ENCODE peak calls at places on chromosomes 4 and X, in five cellular contexts. One of them, this sample, is unnamed.

GRCh38 chrX:79413009-79413408 is 45.9 kb upstream of the ITM2A start:
- DNase-seq in GM12892: no peak
- DNase-seq in activated CD4-positive, alpha-beta T cell treated with anti-CD3 and anti-CD28 coated beads, Interleukin-2, amount 10 ng/mL, durations not matched to agents 7 days and 5 days: peak
- DNase-seq in NAMALWA: peak
- DNase-seq in NCI-H146: no peak
- DNase-seq in this sample: no peak

GRCh38 chr4:5882947-5883346 is 9.9 kb downstream of the CRMP1 start:
- DNase-seq in NCI-H146: no peak
- DNase-seq in GM12892: no peak
- DNase-seq in NAMALWA: no peak
- DNase-seq in activated CD4-positive, alpha-beta T cell treated with anti-CD3 and anti-CD28 coated beads, Interleukin-2, amount 10 ng/mL, durations not matched to agents 7 days and 5 days: no peak
- DNase-seq in this sample: no peak

GRCh38 chr4:3320361-3321023 is 27.7 kb downstream of the RGS12 start:
- DNase-seq in NAMALWA: no peak
- DNase-seq in GM12892: no peak
- DNase-seq in activated CD4-positive, alpha-beta T cell treated with anti-CD3 and anti-CD28 coated beads, Interleukin-2, amount 10 ng/mL, durations not matched to agents 7 days and 5 days: no peak
- DNase-seq in NCI-H146: no peak
- DNase-seq in this sample: no peak

GRCh38 chr4:55008166-55009056 is 117.0 kb downstream of the KDR start:
- DNase-seq in activated CD4-positive, alpha-beta T cell treated with anti-CD3 and anti-CD28 coated beads, Interleukin-2, amount 10 ng/mL, durations not matched to agents 7 days and 5 days: no peak
- DNase-seq in GM12892: peak
- DNase-seq in NCI-H146: no peak
- DNase-seq in NAMALWA: peak
- DNase-seq in this sample: no peak

GRCh38 chr4:148391056-148391455 is 51.2 kb downstream of the NR3C2 start:
- DNase-seq in activated CD4-positive, alpha-beta T cell treated with anti-CD3 and anti-CD28 coated beads, Interleukin-2, amount 10 ng/mL, durations not matched to agents 7 days and 5 days: no peak
- DNase-seq in NAMALWA: no peak
- DNase-seq in NCI-H146: no peak
- DNase-seq in GM12892: no peak
- DNase-seq in this sample: no peak

GRCh38 chr4:24778427-24779225 is 16.7 kb upstream of the SOD3 start:
- DNase-seq in GM12892: no peak
- DNase-seq in NCI-H146: no peak
- DNase-seq in NAMALWA: no peak
- DNase-seq in activated CD4-positive, alpha-beta T cell treated with anti-CD3 and anti-CD28 coated beads, Interleukin-2, amount 10 ng/mL, durations not matched to agents 7 days and 5 days: no peak
- DNase-seq in this sample: no peak

GRCh38 chrX:103779156-103779555 is 2.5 kb downstream of the PLP1 start:
- DNase-seq in activated CD4-positive, alpha-beta T cell treated with anti-CD3 and anti-CD28 coated beads, Interleukin-2, amount 10 ng/mL, durations not matched to agents 7 days and 5 days: no peak
- DNase-seq in GM12892: no peak
- DNase-seq in NAMALWA: no peak
- DNase-seq in NCI-H146: peak
- DNase-seq in this sample: no peak

GRCh38 chr4:156933633-156934258 is 37.9 kb downstream of the PDGFC start:
- DNase-seq in activated CD4-positive, alpha-beta T cell treated with anti-CD3 and anti-CD28 coated beads, Interleukin-2, amount 10 ng/mL, durations not matched to agents 7 days and 5 days: no peak
- DNase-seq in NCI-H146: no peak
- DNase-seq in GM12892: no peak
- DNase-seq in NAMALWA: no peak
- DNase-seq in this sample: no peak

GRCh38 chr4:37693450-37694190 is 7.4 kb upstream of the RELL1 start:
- DNase-seq in NCI-H146: no peak
- DNase-seq in NAMALWA: no peak
- DNase-seq in GM12892: no peak
- DNase-seq in activated CD4-positive, alpha-beta T cell treated with anti-CD3 and anti-CD28 coated beads, Interleukin-2, amount 10 ng/mL, durations not matched to agents 7 days and 5 days: no peak
- DNase-seq in this sample: no peak

GRCh38 chr4:122117743-122118142 is 34.4 kb upstream of the BLTP1 start:
- DNase-seq in NCI-H146: no peak
- DNase-seq in GM12892: no peak
- DNase-seq in activated CD4-positive, alpha-beta T cell treated with anti-CD3 and anti-CD28 coated beads, Interleukin-2, amount 10 ng/mL, durations not matched to agents 7 days and 5 days: peak
- DNase-seq in NAMALWA: no peak
- DNase-seq in this sample: no peak

GRCh38 chr4:82561745-82562552 is at the start of gene TMEM150C:
- DNase-seq in NCI-H146: peak
- DNase-seq in GM12892: peak
- DNase-seq in activated CD4-positive, alpha-beta T cell treated with anti-CD3 and anti-CD28 coated beads, Interleukin-2, amount 10 ng/mL, durations not matched to agents 7 days and 5 days: no peak
- DNase-seq in NAMALWA: no peak
- DNase-seq in this sample: no peak

GRCh38 chr4:94127707-94128328 is 79.8 kb upstream of the SMARCAD1 start:
- DNase-seq in NCI-H146: no peak
- DNase-seq in NAMALWA: peak
- DNase-seq in activated CD4-positive, alpha-beta T cell treated with anti-CD3 and anti-CD28 coated beads, Interleukin-2, amount 10 ng/mL, durations not matched to agents 7 days and 5 days: no peak
- DNase-seq in GM12892: no peak
- DNase-seq in this sample: no peak

GRCh38 chr4:175873707-175874106 is 61.6 kb upstream of the GPM6A start:
- DNase-seq in NCI-H146: no peak
- DNase-seq in NAMALWA: no peak
- DNase-seq in GM12892: no peak
- DNase-seq in activated CD4-positive, alpha-beta T cell treated with anti-CD3 and anti-CD28 coated beads, Interleukin-2, amount 10 ng/mL, durations not matched to agents 7 days and 5 days: no peak
- DNase-seq in this sample: no peak

GRCh38 chr4:4502694-4503311 is 39.0 kb downstream of the STX18 start:
- DNase-seq in GM12892: no peak
- DNase-seq in activated CD4-positive, alpha-beta T cell treated with anti-CD3 and anti-CD28 coated beads, Interleukin-2, amount 10 ng/mL, durations not matched to agents 7 days and 5 days: peak
- DNase-seq in NAMALWA: peak
- DNase-seq in NCI-H146: no peak
- DNase-seq in this sample: peak

GRCh38 chr4:138327334-138327733 is 85.2 kb upstream of the SLC7A11 start:
- DNase-seq in activated CD4-positive, alpha-beta T cell treated with anti-CD3 and anti-CD28 coated beads, Interleukin-2, amount 10 ng/mL, durations not matched to agents 7 days and 5 days: no peak
- DNase-seq in GM12892: no peak
- DNase-seq in NAMALWA: no peak
- DNase-seq in NCI-H146: no peak
- DNase-seq in this sample: no peak

GRCh38 chr4:108830509-108831244 is 67.8 kb upstream of the ETNPPL start:
- DNase-seq in activated CD4-positive, alpha-beta T cell treated with anti-CD3 and anti-CD28 coated beads, Interleukin-2, amount 10 ng/mL, durations not matched to agents 7 days and 5 days: peak
- DNase-seq in GM12892: no peak
- DNase-seq in NCI-H146: no peak
- DNase-seq in NAMALWA: no peak
- DNase-seq in this sample: peak

GRCh38 chrX:72620550-72621145 is 48.0 kb upstream of the HDAC8 start:
- DNase-seq in NCI-H146: no peak
- DNase-seq in activated CD4-positive, alpha-beta T cell treated with anti-CD3 and anti-CD28 coated beads, Interleukin-2, amount 10 ng/mL, durations not matched to agents 7 days and 5 days: peak
- DNase-seq in NAMALWA: no peak
- DNase-seq in GM12892: no peak
- DNase-seq in this sample: peak

GRCh38 chrX:134898450-134898849 is 92.3 kb upstream of the SMIM10 start:
- DNase-seq in GM12892: no peak
- DNase-seq in NCI-H146: no peak
- DNase-seq in NAMALWA: no peak
- DNase-seq in activated CD4-positive, alpha-beta T cell treated with anti-CD3 and anti-CD28 coated beads, Interleukin-2, amount 10 ng/mL, durations not matched to agents 7 days and 5 days: no peak
- DNase-seq in this sample: no peak

GRCh38 chrX:151178746-151179145 is 2.4 kb downstream of the GPR50 start:
- DNase-seq in GM12892: no peak
- DNase-seq in NAMALWA: no peak
- DNase-seq in NCI-H146: no peak
- DNase-seq in activated CD4-positive, alpha-beta T cell treated with anti-CD3 and anti-CD28 coated beads, Interleukin-2, amount 10 ng/mL, durations not matched to agents 7 days and 5 days: no peak
- DNase-seq in this sample: no peak

GRCh38 chrX:11757729-11758399 is at the start of gene MSL3:
- DNase-seq in GM12892: peak
- DNase-seq in NAMALWA: peak
- DNase-seq in activated CD4-positive, alpha-beta T cell treated with anti-CD3 and anti-CD28 coated beads, Interleukin-2, amount 10 ng/mL, durations not matched to agents 7 days and 5 days: no peak
- DNase-seq in NCI-H146: peak
- DNase-seq in this sample: peak

GRCh38 chr4:56909083-56909981 is 1.6 kb downstream of the REST start:
- DNase-seq in activated CD4-positive, alpha-beta T cell treated with anti-CD3 and anti-CD28 coated beads, Interleukin-2, amount 10 ng/mL, durations not matched to agents 7 days and 5 days: peak
- DNase-seq in NAMALWA: peak
- DNase-seq in NCI-H146: peak
- DNase-seq in GM12892: peak
- DNase-seq in this sample: no peak

GRCh38 chrX:48957477-48957826 is at the start of gene OTUD5:
- DNase-seq in NAMALWA: no peak
- DNase-seq in GM12892: peak
- DNase-seq in NCI-H146: peak
- DNase-seq in activated CD4-positive, alpha-beta T cell treated with anti-CD3 and anti-CD28 coated beads, Interleukin-2, amount 10 ng/mL, durations not matched to agents 7 days and 5 days: no peak
- DNase-seq in this sample: peak

GRCh38 chrX:71053217-71053621 is 14.9 kb downstream of the SNX12 start:
- DNase-seq in NCI-H146: no peak
- DNase-seq in GM12892: no peak
- DNase-seq in NAMALWA: no peak
- DNase-seq in activated CD4-positive, alpha-beta T cell treated with anti-CD3 and anti-CD28 coated beads, Interleukin-2, amount 10 ng/mL, durations not matched to agents 7 days and 5 days: peak
- DNase-seq in this sample: no peak

GRCh38 chrX:72306085-72306801 is 529 bp upstream of the CITED1 start:
- DNase-seq in GM12892: no peak
- DNase-seq in NCI-H146: peak
- DNase-seq in activated CD4-positive, alpha-beta T cell treated with anti-CD3 and anti-CD28 coated beads, Interleukin-2, amount 10 ng/mL, durations not matched to agents 7 days and 5 days: no peak
- DNase-seq in NAMALWA: no peak
- DNase-seq in this sample: no peak

GRCh38 chr4:98501383-98501782 is 157.0 kb downstream of the TSPAN5 start:
- DNase-seq in NAMALWA: no peak
- DNase-seq in NCI-H146: no peak
- DNase-seq in GM12892: no peak
- DNase-seq in activated CD4-positive, alpha-beta T cell treated with anti-CD3 and anti-CD28 coated beads, Interleukin-2, amount 10 ng/mL, durations not matched to agents 7 days and 5 days: no peak
- DNase-seq in this sample: no peak

This sample was measured in stimulated activated naive CD8-positive, alpha-beta T cell treated with anti-CD3 and anti-CD28 coated beads, Interleukin-15, amount 100 ng/mL, for 72 hours.